ENCODE peak calls at places on chromosome 10, in six cellular contexts. One of them, this sample, is unnamed.

GRCh38 chr10:62794306-62794705 is 10.2 kb upstream of the ADO start:
- DNase-seq in GM12878: no peak
- DNase-seq in A549: no peak
- DNase-seq in K562: no peak
- DNase-seq in HepG2: no peak
- DNase-seq in endothelial cell of umbilical vein: no peak
- DNase-seq in this sample: no peak

GRCh38 chr10:61475449-61475873 is 22.3 kb upstream of the TMEM26 start:
- DNase-seq in GM12878: no peak
- DNase-seq in A549: no peak
- DNase-seq in K562: peak; percentile 79
- DNase-seq in HepG2: no peak
- DNase-seq in endothelial cell of umbilical vein: peak; percentile 94
- DNase-seq in this sample: no peak

GRCh38 chr10:70753841-70754621 is 31.1 kb downstream of the TBATA start:
- DNase-seq in GM12878: no peak
- DNase-seq in A549: no peak
- DNase-seq in K562: no peak
- DNase-seq in HepG2: no peak
- DNase-seq in endothelial cell of umbilical vein: no peak
- DNase-seq in this sample: no peak

GRCh38 chr10:132229834-132230556 is 43.2 kb downstream of the DPYSL4 start:
- DNase-seq in GM12878: no peak
- DNase-seq in A549: no peak
- DNase-seq in K562: no peak
- DNase-seq in HepG2: no peak
- DNase-seq in endothelial cell of umbilical vein: peak; percentile 49
- DNase-seq in this sample: no peak

GRCh38 chr10:44384601-44385422 is at the start of gene CXCL12:
- DNase-seq in GM12878: no peak
- DNase-seq in A549: no peak
- DNase-seq in K562: no peak
- DNase-seq in HepG2: no peak
- DNase-seq in endothelial cell of umbilical vein: peak; percentile 5
- DNase-seq in this sample: no peak

GRCh38 chr10:16987129-16987670 is 142.4 kb downstream of the CUBN start:
- DNase-seq in GM12878: no peak
- DNase-seq in A549: no peak
- DNase-seq in K562: no peak
- DNase-seq in HepG2: no peak
- DNase-seq in endothelial cell of umbilical vein: peak; percentile 83
- DNase-seq in this sample: no peak

GRCh38 chr10:94043431-94043990 is 49.8 kb downstream of the PLCE1 start:
- DNase-seq in GM12878: no peak
- DNase-seq in A549: no peak
- DNase-seq in K562: no peak
- DNase-seq in HepG2: no peak
- DNase-seq in endothelial cell of umbilical vein: no peak
- DNase-seq in this sample: no peak

GRCh38 chr10:49679480-49679893 is at the start of gene C10orf53:
- DNase-seq in GM12878: no peak
- DNase-seq in A549: no peak
- DNase-seq in K562: peak; percentile 87
- DNase-seq in HepG2: no peak
- DNase-seq in endothelial cell of umbilical vein: peak; percentile 32
- DNase-seq in this sample: peak; percentile 74

DNA sequence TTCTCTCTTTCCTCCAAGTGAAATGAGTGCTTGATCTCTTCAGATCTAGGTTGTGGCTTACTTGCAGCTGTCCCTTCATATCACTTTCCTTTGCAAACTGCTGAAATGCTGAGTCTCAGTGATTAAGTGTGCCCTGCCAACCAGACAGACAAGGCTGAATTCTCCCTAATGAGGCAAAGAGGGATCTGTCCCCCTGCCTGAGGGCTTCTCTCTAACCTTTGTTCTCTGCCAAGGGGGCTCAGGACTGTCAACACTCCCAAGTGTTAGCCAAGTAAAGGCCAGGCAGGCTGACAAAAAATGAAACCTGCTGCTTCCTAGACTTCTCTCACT is at the start of gene MSS51:
- DNase-seq in GM12878: no peak
- DNase-seq in A549: no peak
- DNase-seq in K562: no peak
- DNase-seq in HepG2: no peak
- DNase-seq in endothelial cell of umbilical vein: no peak
- DNase-seq in this sample: no peak
- TF ChIP-seq MYC in GM12878: no peak
- TF ChIP-seq MYC in A549: no peak
- TF ChIP-seq MYC in K562: no peak
- TF ChIP-seq MYC in HepG2: no peak
- TF ChIP-seq MYC in endothelial cell of umbilical vein: no peak
- TF ChIP-seq MYC in this sample: no peak

GRCh38 chr10:104642311-104643022 is 1.4 kb downstream of the SORCS3 start:
- DNase-seq in GM12878: no peak
- DNase-seq in A549: peak; percentile 65
- DNase-seq in K562: peak; percentile 11
- DNase-seq in HepG2: peak; percentile 28
- DNase-seq in endothelial cell of umbilical vein: no peak
- DNase-seq in this sample: no peak
- H3K4me3 ChIP-seq in GM12878: no peak overlapping the region
- H3K4me3 ChIP-seq in A549: peak overlapping the region; percentile 34
- H3K4me3 ChIP-seq in K562: no peak overlapping the region
- H3K4me3 ChIP-seq in HepG2: no peak overlapping the region
- H3K4me3 ChIP-seq in endothelial cell of umbilical vein: no peak overlapping the region
- H3K4me3 ChIP-seq in this sample: no peak overlapping the region

DNA sequence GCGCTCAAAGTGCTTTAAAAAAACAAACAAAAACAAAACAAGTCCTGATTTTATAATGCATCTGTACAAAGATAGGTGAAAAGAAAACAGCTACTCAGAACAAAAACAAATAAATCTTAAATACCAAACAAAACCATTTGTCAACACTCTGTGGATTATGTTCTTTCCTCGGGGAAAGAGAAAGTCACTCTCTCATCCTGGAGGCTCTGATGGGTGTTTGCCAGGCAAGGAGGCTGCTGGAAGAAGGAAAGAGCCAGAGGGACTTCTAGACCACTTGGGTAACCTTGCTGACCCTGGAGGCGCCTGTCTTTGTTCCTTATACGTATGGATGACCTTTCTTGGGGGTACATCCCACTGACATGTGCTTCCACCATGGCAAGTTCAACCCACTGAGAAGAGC is 92.7 kb downstream of the ZRANB1 start:
- DNase-seq in GM12878: no peak
- DNase-seq in A549: no peak
- DNase-seq in K562: no peak
- DNase-seq in HepG2: no peak
- DNase-seq in endothelial cell of umbilical vein: peak; percentile 15
- DNase-seq in this sample: no peak
- TF ChIP-seq POLR2A in GM12878: no peak
- TF ChIP-seq POLR2A in A549: no peak
- TF ChIP-seq POLR2A in K562: no peak
- TF ChIP-seq POLR2A in HepG2: no peak
- TF ChIP-seq POLR2A in endothelial cell of umbilical vein: no peak
- TF ChIP-seq POLR2A in this sample: no peak

GRCh38 chr10:117166420-117167345 is 28.6 kb upstream of the VAX1 start:
- DNase-seq in GM12878: no peak
- DNase-seq in A549: no peak
- DNase-seq in K562: no peak
- DNase-seq in HepG2: no peak
- DNase-seq in endothelial cell of umbilical vein: no peak
- DNase-seq in this sample: no peak

GRCh38 chr10:117168729-117169128 is 28.6 kb upstream of the KCNK18 start:
- DNase-seq in GM12878: no peak
- DNase-seq in A549: no peak
- DNase-seq in K562: no peak
- DNase-seq in HepG2: no peak
- DNase-seq in endothelial cell of umbilical vein: no peak
- DNase-seq in this sample: no peak

GRCh38 chr10:117168135-117168674 is 29.1 kb upstream of the KCNK18 start:
- DNase-seq in GM12878: no peak
- DNase-seq in A549: peak; percentile 62
- DNase-seq in K562: peak; percentile 48
- DNase-seq in HepG2: no peak
- DNase-seq in endothelial cell of umbilical vein: peak; percentile 27
- DNase-seq in this sample: peak; percentile 60

GRCh38 chr10:117165557-117166419 is 27.7 kb upstream of the VAX1 start:
- DNase-seq in GM12878: no peak
- DNase-seq in A549: peak; percentile 71
- DNase-seq in K562: peak; percentile 42
- DNase-seq in HepG2: no peak
- DNase-seq in endothelial cell of umbilical vein: peak; percentile 51
- DNase-seq in this sample: peak; percentile 53

DNA sequence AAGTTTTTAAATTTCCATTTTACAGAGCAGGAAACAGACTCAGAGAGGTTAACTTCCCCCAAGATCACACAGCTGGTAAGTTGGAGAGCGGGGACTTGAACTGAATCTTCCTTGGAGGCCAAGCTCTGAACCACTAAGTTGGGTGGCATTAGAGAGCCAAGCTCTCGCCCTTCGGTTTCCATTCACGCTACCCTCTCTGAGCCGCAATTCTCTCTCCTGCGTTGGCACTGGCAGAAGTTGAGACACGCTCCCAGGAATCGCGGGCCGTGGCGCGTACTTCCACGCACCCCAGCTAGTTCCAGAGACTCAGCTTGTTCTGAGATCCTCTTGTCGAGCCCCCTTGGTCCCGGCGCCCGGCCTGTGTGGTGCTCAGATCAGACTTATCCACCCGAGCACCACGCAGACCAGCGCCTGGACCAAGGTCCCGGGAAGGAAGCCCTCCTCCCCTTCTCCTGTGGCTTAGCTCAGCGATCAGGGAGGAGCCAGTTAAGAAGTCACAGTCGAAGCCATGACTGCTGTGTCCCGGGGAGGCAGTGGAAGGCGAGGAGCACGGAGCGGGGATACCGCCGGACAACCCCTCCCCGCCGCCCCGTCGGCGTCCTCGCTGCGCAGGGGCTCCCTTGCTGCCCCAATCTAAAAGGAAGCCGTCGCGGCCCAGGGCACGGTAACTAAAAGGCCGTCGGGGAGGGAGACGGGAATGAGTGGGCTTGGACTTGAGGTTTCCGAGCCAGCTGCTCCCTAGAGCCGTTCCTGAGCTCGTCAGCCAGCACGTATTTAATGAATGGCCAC is 29.5 kb upstream of the VAX1 start:
- DNase-seq in GM12878: no peak
- DNase-seq in A549: no peak
- DNase-seq in K562: no peak
- DNase-seq in HepG2: no peak
- DNase-seq in endothelial cell of umbilical vein: no peak
- DNase-seq in this sample: no peak
- TF ChIP-seq MYC in GM12878: no peak
- TF ChIP-seq MYC in A549: no peak
- TF ChIP-seq MYC in K562: no peak
- TF ChIP-seq MYC in HepG2: no peak
- TF ChIP-seq MYC in endothelial cell of umbilical vein: no peak
- TF ChIP-seq MYC in this sample: no peak

GRCh38 chr10:18400201-18400910 is 251.0 kb downstream of the NSUN6 start:
- DNase-seq in GM12878: peak; percentile 54
- DNase-seq in A549: peak; percentile 29
- DNase-seq in K562: no peak
- DNase-seq in HepG2: peak; percentile 5
- DNase-seq in endothelial cell of umbilical vein: no peak
- DNase-seq in this sample: no peak

GRCh38 chr10:18402766-18403346 is 248.5 kb downstream of the NSUN6 start:
- DNase-seq in GM12878: no peak
- DNase-seq in A549: no peak
- DNase-seq in K562: no peak
- DNase-seq in HepG2: no peak
- DNase-seq in endothelial cell of umbilical vein: no peak
- DNase-seq in this sample: no peak

GRCh38 chr10:18399158-18399557 is 252.2 kb downstream of the NSUN6 start:
- DNase-seq in GM12878: peak; percentile 56
- DNase-seq in A549: no peak
- DNase-seq in K562: no peak
- DNase-seq in HepG2: no peak
- DNase-seq in endothelial cell of umbilical vein: no peak
- DNase-seq in this sample: no peak

GRCh38 chr10:18401416-18402195 is 249.8 kb downstream of the NSUN6 start:
- DNase-seq in GM12878: no peak
- DNase-seq in A549: no peak
- DNase-seq in K562: no peak
- DNase-seq in HepG2: no peak
- DNase-seq in endothelial cell of umbilical vein: no peak
- DNase-seq in this sample: no peak

DNA sequence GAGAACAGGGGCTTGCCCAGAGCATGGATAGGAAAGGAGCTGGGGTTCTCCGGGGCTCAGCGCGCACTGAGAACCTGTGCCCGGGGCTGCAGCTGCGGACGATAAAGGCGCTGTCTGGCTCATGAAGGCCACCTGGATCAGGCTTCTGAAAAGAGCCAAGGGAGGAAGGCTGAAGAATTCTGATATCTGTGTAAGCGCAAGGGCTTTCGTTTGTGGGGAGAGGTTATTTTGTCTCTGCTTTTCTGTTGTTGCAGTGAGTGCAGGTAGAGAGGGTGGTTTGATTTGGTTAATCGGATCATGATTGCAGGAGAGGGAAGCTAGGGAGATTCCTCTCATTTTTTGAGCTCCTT is 250.5 kb downstream of the NSUN6 start:
- DNase-seq in GM12878: no peak
- DNase-seq in A549: no peak
- DNase-seq in K562: no peak
- DNase-seq in HepG2: no peak
- DNase-seq in endothelial cell of umbilical vein: no peak
- DNase-seq in this sample: no peak
- H3K4me3 ChIP-seq in GM12878: no peak overlapping the region
- H3K4me3 ChIP-seq in A549: peak overlapping the region; percentile 31
- H3K4me3 ChIP-seq in K562: no peak overlapping the region
- H3K4me3 ChIP-seq in HepG2: no peak overlapping the region
- H3K4me3 ChIP-seq in endothelial cell of umbilical vein: no peak overlapping the region
- H3K4me3 ChIP-seq in this sample: no peak overlapping the region

GRCh38 chr10:24724381-24725228 is 918 bp upstream of the ARHGAP21 start:
- DNase-seq in GM12878: peak; percentile 90
- DNase-seq in A549: peak; percentile 97
- DNase-seq in K562: peak; percentile 98
- DNase-seq in HepG2: peak; percentile 94
- DNase-seq in endothelial cell of umbilical vein: peak; percentile 97
- DNase-seq in this sample: peak; percentile 94
- TF ChIP-seq POLR2A in GM12878: peak; percentile 89
- TF ChIP-seq POLR2A in A549: peak; percentile 76
- TF ChIP-seq POLR2A in K562: peak; percentile 89
- TF ChIP-seq POLR2A in HepG2: peak; percentile 91
- TF ChIP-seq POLR2A in endothelial cell of umbilical vein: peak; percentile 94
- TF ChIP-seq POLR2A in this sample: peak; percentile 34

GRCh38 chr10:107790271-107790670 is 625.8 kb upstream of the SORCS1 start:
- DNase-seq in GM12878: no peak
- DNase-seq in A549: no peak
- DNase-seq in K562: no peak
- DNase-seq in HepG2: no peak
- DNase-seq in endothelial cell of umbilical vein: no peak
- DNase-seq in this sample: no peak
- TF ChIP-seq MYC in GM12878: no peak
- TF ChIP-seq MYC in A549: no peak
- TF ChIP-seq MYC in K562: no peak
- TF ChIP-seq MYC in HepG2: no peak
- TF ChIP-seq MYC in endothelial cell of umbilical vein: no peak
- TF ChIP-seq MYC in this sample: no peak